ENCODE peak calls at places on chromosomes 11 and 22, in eight cellular contexts. K, A, Z, H, G, B, T and J are unnamed samples.

GRCh38 chr11:62792193-62792575 is 378 bp upstream of the TMEM223 start:
- DNase-seq in K (no peak), A (peak), Z (no peak), H (peak), G (no peak), B (peak), T (no peak), J (peak)

GRCh38 chr11:101707477-101707876 is 123.7 kb upstream of the TRPC6 start:
- DNase-seq in K (no peak), A (no peak), Z (no peak), H (no peak), G (no peak), B (no peak), T (no peak), J (no peak)

GRCh38 chr22:39486951-39487825 is 14.9 kb upstream of the MIEF1 start:
- DNase-seq in K (no peak), A (no peak), Z (no peak), H (peak), G (no peak), B (no peak), T (no peak), J (no peak)

GRCh38 chr22:46753360-46753759 is 9.1 kb upstream of the TBC1D22A start:
- DNase-seq in K (no peak), A (no peak), Z (no peak), H (no peak), G (no peak), B (no peak), T (no peak), J (no peak)

GRCh38 chr11:64762277-64762915 is 2.6 kb upstream of the PYGM start:
- DNase-seq in K (no peak), A (no peak), Z (no peak), H (peak), G (no peak), B (no peak), T (no peak), J (no peak)

GRCh38 chr11:47523491-47524199 is 29.3 kb downstream of the CELF1 start:
- DNase-seq in K (peak), A (peak), Z (no peak), H (peak), G (no peak), B (peak), T (peak), J (no peak)

GRCh38 chr11:105906517-105906916 is 115.5 kb downstream of the MSANTD4 start:
- DNase-seq in K (no peak), A (no peak), Z (no peak), H (no peak), G (no peak), B (no peak), T (no peak), J (no peak)

GRCh38 chr11:102564110-102564509 is 33.6 kb upstream of the MMP7 start:
- DNase-seq in K (peak), A (no peak), Z (no peak), H (no peak), G (no peak), B (no peak), T (peak), J (no peak)

GRCh38 chr22:37176464-37177061 is 11.5 kb downstream of the C1QTNF6 start:
- DNase-seq in K (peak), A (peak), Z (peak), H (no peak), G (peak), B (no peak), T (peak), J (peak)

GRCh38 chr11:2975594-2975993 is 16.5 kb downstream of the NAP1L4 start:
- DNase-seq in K (peak), A (no peak), Z (no peak), H (peak), G (no peak), B (peak), T (peak), J (no peak)

GRCh38 chr11:118514103-118514502 is 13.2 kb upstream of the TTC36 start:
- DNase-seq in K (no peak), A (no peak), Z (no peak), H (no peak), G (no peak), B (no peak), T (no peak), J (no peak)